ENCODE peak calls at places on chromosomes 4 and X, in four cellular contexts. W is K562, X is GM12878, O is H1. C is an unnamed sample.

GRCh38 chrX:119669424-119670037 is 23.4 kb downstream of the SEPTIN6 start:
- DNase-seq in X (no peak), O (no peak), W (peak), C (peak)

GRCh38 chrX:8565729-8566128 is 101.1 kb downstream of the VCX3B start:
- DNase-seq in O (no peak), X (no peak), W (no peak), C (no peak)

GRCh38 chr4:73544620-73545019 is 63.1 kb downstream of the AFM start:
- DNase-seq in X (no peak), O (no peak), W (no peak), C (peak)

GRCh38 chrX:120512627-120513026 is 43.5 kb upstream of the LAMP2 start:
- DNase-seq in W (no peak), X (no peak), O (no peak), C (peak)

GRCh38 chr4:94452476-94453300 is 946 bp downstream of the PDLIM5 start:
- DNase-seq in W (peak), X (no peak), O (peak), C (peak)

GRCh38 chr4:24078347-24078962 is 188.6 kb upstream of the PPARGC1A start:
- DNase-seq in W (no peak), O (no peak), X (no peak), C (no peak)

GRCh38 chrX:39855748-39856129 is 242.0 kb downstream of the BCOR start:
- DNase-seq in W (peak), X (peak), O (no peak), C (no peak)

GRCh38 chr4:38097818-38098217 is 137.6 kb downstream of the PTTG2 start:
- DNase-seq in X (no peak), O (no peak), W (no peak), C (no peak)

GRCh38 chrX:154074199-154074598 is 23.3 kb downstream of the MECP2 start:
- DNase-seq in O (no peak), W (no peak), X (no peak), C (peak)

GRCh38 chr4:68152411-68152810 is 22.7 kb upstream of the TMPRSS11F start:
- DNase-seq in O (no peak), W (peak), X (no peak), C (no peak)

GRCh38 chrX:103678199-103678993 is 8.1 kb downstream of the MORF4L2 start:
- DNase-seq in X (no peak), W (no peak), O (no peak), C (no peak)

GRCh38 chr4:54276633-54277426 is 47.7 kb downstream of the PDGFRA start:
- DNase-seq in W (no peak), X (no peak), O (peak), C (no peak)

GRCh38 chrX:121733514-121733913 is 686.1 kb downstream of the GLUD2 start:
- DNase-seq in W (no peak), O (no peak), X (no peak), C (no peak)

GRCh38 chrX:38974542-38974941 is 173.3 kb downstream of the MID1IP1 start:
- DNase-seq in X (no peak), O (no peak), W (no peak), C (no peak)

GRCh38 chr4:70703695-70704332 is 15.5 kb downstream of the UTP3 start:
- DNase-seq in O (no peak), W (peak), X (no peak), C (no peak)
- TF ChIP-seq HDAC2 in O (no peak), W (no peak), X (no peak), C (no peak)

DNA sequence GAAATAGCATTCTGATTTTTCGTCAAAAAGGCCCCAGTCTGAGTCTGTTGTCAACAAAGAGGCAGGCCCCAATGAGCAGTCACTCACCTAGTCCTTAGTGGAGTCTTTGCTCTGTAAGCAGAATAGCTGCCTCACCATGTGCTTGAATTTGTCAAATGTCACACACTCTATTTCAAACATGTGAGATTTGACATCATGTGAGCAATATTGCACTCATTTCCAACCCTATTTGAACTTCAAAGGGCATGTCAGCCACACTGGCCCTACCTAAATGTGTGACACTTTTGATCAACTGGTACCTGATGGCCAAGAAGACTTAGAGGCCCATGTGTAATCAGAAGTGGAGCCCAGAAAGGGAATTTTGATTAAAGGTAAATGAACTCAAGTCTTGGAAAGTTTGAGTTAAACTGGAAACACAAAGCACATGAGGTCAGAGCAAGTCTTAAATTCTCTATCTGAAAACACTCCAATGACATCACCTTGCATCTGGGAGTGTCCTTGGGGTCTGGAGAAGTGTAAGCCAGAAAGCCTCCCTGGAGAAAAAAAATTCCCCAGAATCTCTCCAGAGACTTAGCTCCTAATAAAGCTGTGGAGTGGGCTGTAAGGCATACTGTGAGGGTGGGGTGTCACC is 59.5 kb upstream of the PLAC1 start:
- DNase-seq in O (no peak), W (no peak), X (no peak), C (no peak)
- TF ChIP-seq ZNF274 in O (no peak), W (no peak), X (no peak), C (no peak)

GRCh38 chr4:86015412-86016350 is 344.2 kb downstream of the MAPK10 start:
- DNase-seq in W (no peak), O (no peak), X (no peak), C (no peak)

GRCh38 chr4:86007042-86007441 is 352.8 kb downstream of the MAPK10 start:
- DNase-seq in O (no peak), W (no peak), X (no peak), C (no peak)

GRCh38 chr4:86013623-86014022 is 346.2 kb downstream of the MAPK10 start:
- DNase-seq in W (no peak), X (no peak), O (no peak), C (no peak)

GRCh38 chr4:86014599-86014998 is 345.3 kb downstream of the MAPK10 start:
- DNase-seq in X (peak), W (no peak), O (no peak), C (no peak)

GRCh38 chr4:86011117-86011516 is 348.7 kb downstream of the MAPK10 start:
- DNase-seq in X (no peak), O (no peak), W (no peak), C (no peak)
- TF ChIP-seq HDAC2 in X (no peak), O (no peak), W (no peak), C (no peak)

GRCh38 chrX:143664302-143664701 is 28.4 kb upstream of the SLITRK4 start:
- DNase-seq in W (peak), X (no peak), O (no peak), C (no peak)
- TF ChIP-seq ZNF274 in W (no peak), X (no peak), O (no peak), C (no peak)

GRCh38 chrX:96685205-96686099 is 810 bp downstream of the DIAPH2 start:
- DNase-seq in W (no peak), O (peak), X (no peak), C (peak)

GRCh38 chrX:96684339-96685204 is at the start of gene DIAPH2:
- DNase-seq in O (peak), X (peak), W (no peak), C (peak)

GRCh38 chrX:96688789-96689188 is 4.1 kb downstream of the DIAPH2 start:
- DNase-seq in X (no peak), O (no peak), W (no peak), C (no peak)

GRCh38 chrX:96682516-96682915 is 2.1 kb upstream of the DIAPH2 start:
- DNase-seq in W (no peak), O (no peak), X (no peak), C (no peak)

DNA sequence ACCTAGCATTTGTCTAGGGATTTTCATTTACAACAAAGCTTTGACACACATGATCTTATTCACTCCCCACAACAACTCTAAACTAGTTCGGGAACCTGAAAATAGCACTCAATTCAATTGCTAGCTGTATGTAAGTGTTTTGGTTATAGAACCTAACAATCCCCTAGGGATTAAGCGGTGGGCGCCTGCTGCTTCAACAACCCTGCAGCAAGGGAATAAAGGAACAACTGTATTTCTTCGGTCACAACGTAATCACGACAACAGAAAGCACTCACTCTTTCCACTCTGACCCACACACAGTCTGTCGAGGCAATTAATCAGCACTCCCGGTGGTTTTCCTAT is 674 bp upstream of the DIAPH2 start:
- DNase-seq in O (no peak), W (no peak), X (no peak), C (peak)
- TF ChIP-seq HDAC2 in O (no peak), W (no peak), X (no peak), C (no peak)